ENCODE peak calls at places on chromosome 15, in four cellular contexts. T is mesenchymal stem cell, V is GM06990, R is psoas muscle. I is an unnamed sample. For H3K36me3, the result is how much of the 10 kb centered on the place peaks cover.

GRCh38 chr15:38536201-38536676 is 28.4 kb downstream of the RASGRP1 start:
- DNase-seq in T (peak), V (no peak), R (peak), I (no peak)

GRCh38 chr15:68650901-68651709 is 72.3 kb downstream of the CORO2B start:
- DNase-seq in T (peak), V (peak), R (peak), I (no peak)

GRCh38 chr15:41486286-41486685 is 7.4 kb upstream of the ITPKA start:
- DNase-seq in T (no peak), V (no peak), R (no peak), I (no peak)

GRCh38 chr15:68186671-68187397 is 18.3 kb downstream of the CALML4 start:
- DNase-seq in T (no peak), V (no peak), R (no peak), I (no peak)

GRCh38 chr15:68511073-68511991 is 67.5 kb upstream of the CORO2B start:
- DNase-seq in T (no peak), V (no peak), R (peak), I (no peak)

GRCh38 chr15:101037090-101037830 is 118.1 kb downstream of the LRRK1 start:
- DNase-seq in T (no peak), V (no peak), R (no peak), I (no peak)

GRCh38 chr15:63514533-63514943 is 10.1 kb downstream of the USP3 start:
- DNase-seq in T (peak), V (no peak), R (no peak), I (no peak)

GRCh38 chr15:39801641-39802309 is 19.1 kb upstream of the FSIP1 start:
- DNase-seq in T (peak), V (no peak), R (no peak), I (peak)

GRCh38 chr15:69298354-69298696 is 387 bp upstream of the PAQR5 start:
- DNase-seq in T (no peak), V (no peak), R (no peak), I (no peak)

GRCh38 chr15:41424809-41425208 is 7.9 kb downstream of the RTF1 start:
- DNase-seq in T (no peak), V (no peak), R (no peak), I (peak)

GRCh38 chr15:44296625-44297524 is 8.4 kb downstream of the GOLM2 start:
- DNase-seq in T (peak), V (no peak), R (no peak), I (no peak)

GRCh38 chr15:80214979-80215378 is 37.0 kb downstream of the CTXND1 start:
- DNase-seq in T (no peak), V (no peak), R (no peak), I (no peak)

GRCh38 chr15:44347495-44347894 is 59.0 kb downstream of the GOLM2 start:
- DNase-seq in T (no peak), V (no peak), R (no peak), I (no peak)

GRCh38 chr15:92959219-92959618 is 59.1 kb downstream of the CHD2 start:
- DNase-seq in T (no peak), V (no peak), R (no peak), I (no peak)

GRCh38 chr15:92960996-92961681 is 61.0 kb downstream of the CHD2 start:
- DNase-seq in T (peak), V (no peak), R (no peak), I (no peak)

GRCh38 chr15:92954578-92954977 is 54.5 kb downstream of the CHD2 start:
- DNase-seq in T (no peak), V (no peak), R (no peak), I (no peak)

GRCh38 chr15:92955706-92956105 is 55.6 kb downstream of the CHD2 start:
- DNase-seq in T (no peak), V (no peak), R (no peak), I (no peak)

DNA sequence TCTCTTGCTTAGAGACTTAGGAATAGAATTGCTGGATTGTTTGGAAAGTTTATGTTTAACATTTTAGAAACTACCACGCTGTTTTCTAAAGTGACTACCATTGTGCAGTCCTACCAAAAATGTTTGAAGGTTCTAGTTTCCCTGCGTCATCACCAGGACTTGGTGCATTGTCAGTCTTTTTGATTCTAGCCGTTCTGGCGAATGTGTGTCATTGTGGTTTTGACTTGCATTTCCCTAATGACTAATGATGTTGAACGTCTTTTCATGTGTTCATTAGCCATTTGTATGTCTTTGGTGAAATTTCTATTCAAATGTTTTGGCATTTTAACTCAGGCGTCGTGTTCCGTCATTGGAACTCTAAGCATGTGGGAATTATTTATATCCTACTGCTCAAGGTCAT is 58.0 kb downstream of the CHD2 start:
- DNase-seq in T (peak), V (no peak), R (no peak), I (peak)
- H3K36me3 ChIP-seq in T (under half), V (under half), R (half or more), I (half or more)

DNA sequence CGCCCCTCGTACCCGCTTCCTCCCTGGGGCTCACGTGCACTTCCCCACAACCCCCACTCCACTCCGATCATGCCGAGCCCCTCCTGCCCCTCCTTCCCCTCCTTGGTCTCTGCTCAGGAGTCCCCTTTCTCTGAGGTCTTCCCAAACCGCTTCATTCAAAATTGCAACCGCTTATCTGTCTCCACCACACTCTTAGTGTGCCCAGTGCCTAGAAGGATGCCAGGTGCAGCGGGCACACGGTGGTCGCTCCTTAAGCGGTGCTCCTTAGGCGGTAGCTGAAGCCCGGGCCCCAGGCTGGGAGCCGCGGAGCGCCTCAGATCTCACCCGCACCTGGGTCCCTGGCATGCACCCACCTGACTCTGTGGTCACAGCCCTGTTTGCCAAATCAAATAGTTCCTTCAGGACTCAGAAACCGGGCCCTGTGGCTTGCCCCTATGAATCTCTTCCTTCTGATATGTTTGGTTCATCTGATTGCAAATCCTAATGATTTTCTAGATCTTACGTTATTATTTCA is 524.5 kb downstream of the OCA2 start:
- DNase-seq in T (no peak), V (peak), R (no peak), I (no peak)
- H3K36me3 ChIP-seq in T (under half), V (under half), R (under half), I (under half)

DNA sequence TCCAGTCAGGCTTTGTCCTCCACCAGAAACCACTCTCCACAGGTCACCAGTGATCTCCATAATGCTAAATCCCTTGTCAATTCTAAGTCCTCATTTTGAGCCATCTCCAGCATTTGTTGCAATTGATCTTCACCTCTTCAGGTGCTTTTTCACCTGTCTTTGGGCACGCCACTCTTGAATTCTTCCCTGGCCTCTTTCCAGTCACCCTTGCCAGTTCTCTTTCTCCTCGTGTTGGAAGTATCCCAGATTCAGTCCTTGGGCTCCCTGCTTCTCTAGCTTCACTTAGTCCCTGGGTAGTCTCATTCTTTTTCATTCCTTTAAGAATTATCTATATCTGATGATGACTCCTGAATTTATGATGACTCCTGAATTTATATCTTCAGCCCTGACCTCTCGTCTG is 37.5 kb downstream of the MAPK6 start:
- DNase-seq in T (no peak), V (no peak), R (no peak), I (no peak)
- H3K36me3 ChIP-seq in T (under half), V (under half), R (half or more), I (half or more)

DNA sequence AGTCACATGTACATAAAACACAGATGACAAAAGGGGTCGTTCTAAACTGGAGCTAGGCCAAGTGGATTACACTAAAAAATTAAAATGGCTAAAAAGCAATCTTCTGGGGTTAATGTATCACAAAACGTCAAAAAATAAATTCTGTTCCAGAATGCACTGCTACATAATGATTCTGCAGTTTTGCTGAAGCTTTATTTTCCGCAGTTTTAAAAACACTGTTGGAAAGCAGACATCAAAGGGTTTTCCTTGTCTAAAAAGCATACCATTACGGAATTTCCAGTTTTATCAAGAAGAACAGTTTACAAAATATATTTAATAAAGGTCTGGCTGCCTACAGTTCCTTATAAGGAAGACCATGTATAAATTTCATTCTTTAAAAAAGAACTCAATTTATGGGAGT is 1.4 kb downstream of the DMXL2 start:
- DNase-seq in T (no peak), V (no peak), R (no peak), I (no peak)
- H3K36me3 ChIP-seq in T (under half), V (under half), R (under half), I (under half)

GRCh38 chr15:75363786-75364185 is 4.6 kb downstream of the MAN2C1 start:
- DNase-seq in T (no peak), V (no peak), R (no peak), I (no peak)
- H3K36me3 ChIP-seq in T (half or more), V (under half), R (half or more), I (under half)

GRCh38 chr15:50485389-50485788 is 61.1 kb downstream of the USP50 start:
- DNase-seq in T (no peak), V (no peak), R (no peak), I (no peak)
- H3K36me3 ChIP-seq in T (under half), V (under half), R (half or more), I (half or more)

DNA sequence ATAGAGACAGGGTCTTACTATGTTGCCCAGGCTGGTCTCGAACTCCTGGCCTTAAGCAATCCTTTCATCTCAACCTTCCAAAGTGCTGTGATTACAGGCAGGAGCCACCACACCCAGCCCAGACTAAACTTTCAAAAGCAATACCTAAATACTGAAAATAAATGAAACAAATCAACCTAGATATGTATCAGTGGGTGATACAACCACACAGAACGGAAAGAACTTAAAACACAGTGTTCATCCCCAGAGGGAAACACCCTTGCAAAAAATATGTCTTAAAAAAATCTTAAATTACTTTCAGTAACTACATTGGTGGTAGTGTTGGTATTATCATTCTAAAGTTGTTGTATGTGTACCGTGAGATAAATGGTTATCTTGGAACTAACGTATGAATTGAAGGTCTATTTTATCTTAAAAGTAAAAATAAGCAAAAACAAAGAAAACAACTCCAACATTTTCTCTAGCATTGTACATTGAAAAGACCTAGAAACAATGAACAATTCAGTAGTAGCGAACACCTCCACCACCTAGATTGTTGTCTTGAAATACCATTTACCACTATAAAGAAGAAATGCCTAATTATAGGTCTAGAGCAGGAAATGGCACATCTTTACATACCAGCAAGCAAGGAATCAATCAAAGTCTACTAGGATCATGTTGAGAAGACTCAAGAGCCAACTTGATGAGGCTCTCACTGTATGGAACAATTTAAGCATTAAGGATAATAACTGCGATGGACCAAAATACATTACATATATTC is 24.7 kb downstream of the SLTM start:
- DNase-seq in T (no peak), V (no peak), R (no peak), I (peak)
- H3K36me3 ChIP-seq in T (under half), V (under half), R (half or more), I (under half)

DNA sequence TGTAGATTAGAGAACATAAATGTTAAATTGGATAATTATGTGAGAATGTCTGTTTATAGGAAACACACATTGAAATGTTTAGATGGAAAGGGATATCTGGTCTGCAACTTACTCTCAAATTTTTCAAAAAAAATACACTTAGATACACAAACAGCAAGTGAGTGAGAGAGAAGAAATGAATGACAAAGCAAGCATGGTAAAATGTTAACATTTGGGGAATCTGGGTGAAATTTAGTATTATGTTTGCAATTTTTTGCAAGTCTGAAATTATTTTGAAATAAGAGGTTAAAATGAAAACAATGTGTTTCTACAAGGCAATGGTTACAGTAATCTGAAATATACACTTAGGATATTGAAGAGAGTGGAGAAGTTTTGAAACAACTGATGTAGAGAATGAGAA is 134.3 kb downstream of the GLDN start:
- DNase-seq in T (no peak), V (no peak), R (no peak), I (no peak)
- H3K36me3 ChIP-seq in T (under half), V (under half), R (under half), I (under half)

GRCh38 chr15:71373917-71374316 is 258.6 kb downstream of the THSD4 start:
- DNase-seq in T (peak), V (no peak), R (no peak), I (no peak)
- H3K36me3 ChIP-seq in T (under half), V (under half), R (under half), I (under half)

I was measured in CD4-positive, CD25-positive, alpha-beta regulatory T cell.